ENCODE peak calls at places on chromosome 19, in seven cellular contexts. O is fibroblast of lung; U is T-helper 1 cell; C is cortex of kidney; H is RPMI7951; I is CD4-positive, alpha-beta T cell; X is PC-3. S is an unnamed sample.

GRCh38 chr19:42577016-42577415 is 17.7 kb downstream of the CEACAM8 start:
- DNase-seq in O (no peak), U (no peak), C (no peak), H (no peak), I (no peak), X (peak; percentile 10), S (no peak)

GRCh38 chr19:6216996-6217751 is 62.6 kb downstream of the MLLT1 start:
- DNase-seq in O (peak; percentile 63), U (no peak), C (no peak), H (no peak), I (no peak), X (no peak), S (no peak)

GRCh38 chr19:28652790-28653189 is 560.2 kb downstream of the UQCRFS1 start:
- DNase-seq in O (no peak), U (no peak), C (no peak), H (no peak), I (no peak), X (no peak), S (no peak)

GRCh38 chr19:51460164-51460992 is 2.1 kb upstream of the SIGLEC8 start:
- DNase-seq in O (no peak), U (no peak), C (no peak), H (no peak), I (no peak), X (peak; percentile 20), S (no peak)

GRCh38 chr19:13024958-13025653 is 29.8 kb downstream of the NFIX start:
- DNase-seq in O (peak; percentile 52), U (no peak), C (no peak), H (no peak), I (no peak), X (peak; percentile 66), S (peak; percentile 52)

GRCh38 chr19:30704716-30705115 is 332.5 kb downstream of the ZNF536 start:
- DNase-seq in O (no peak), U (no peak), C (no peak), H (no peak), I (no peak), X (no peak), S (no peak)

GRCh38 chr19:58021541-58022282 is 12.1 kb upstream of the ZSCAN1 start:
- DNase-seq in O (peak; percentile 25), U (no peak), C (no peak), H (peak; percentile 64), I (peak; percentile 7), X (no peak), S (peak; percentile 18)

GRCh38 chr19:17108453-17108784 is 32.8 kb downstream of the MYO9B start:
- DNase-seq in O (no peak), U (no peak), C (no peak), H (no peak), I (no peak), X (no peak), S (no peak)

GRCh38 chr19:33927789-33928457 is 131.3 kb downstream of the KCTD15 start:
- DNase-seq in O (no peak), U (no peak), C (no peak), H (no peak), I (no peak), X (no peak), S (no peak)

GRCh38 chr19:16252459-16253205 is 54.9 kb downstream of the AP1M1 start:
- DNase-seq in O (no peak), U (no peak), C (no peak), H (no peak), I (no peak), X (no peak), S (no peak)

GRCh38 chr19:2049741-2050348 is 1.2 kb downstream of the MKNK2 start:
- DNase-seq in O (peak; percentile 74), U (no peak), C (no peak), H (peak; percentile 74), I (peak; percentile 44), X (peak; percentile 67), S (peak; percentile 65)

GRCh38 chr19:44176590-44176989 is 11.7 kb downstream of the ZNF226 start:
- DNase-seq in O (peak; percentile 7), U (no peak), C (no peak), H (no peak), I (no peak), X (no peak), S (no peak)

GRCh38 chr19:58218899-58219298 is 9.8 kb upstream of the ZNF544 start:
- DNase-seq in O (no peak), U (no peak), C (no peak), H (peak; percentile 42), I (no peak), X (peak; percentile 40), S (no peak)

GRCh38 chr19:46495789-46496099 is at the start of gene PNMA8B:
- DNase-seq in O (peak; percentile 43), U (no peak), C (no peak), H (no peak), I (peak; percentile 18), X (no peak), S (peak; percentile 42)

GRCh38 chr19:18850560-18851375 is 19.0 kb downstream of the UPF1 start:
- DNase-seq in O (no peak), U (no peak), C (no peak), H (no peak), I (no peak), X (no peak), S (no peak)

GRCh38 chr19:47158367-47158791 is 27.7 kb downstream of the SAE1 start:
- DNase-seq in O (no peak), U (no peak), C (no peak), H (no peak), I (no peak), X (no peak), S (no peak)

GRCh38 chr19:14369399-14370168 is 11.7 kb upstream of the ADGRE5 start:
- DNase-seq in O (peak; percentile 76), U (peak; percentile 85), C (no peak), H (peak; percentile 64), I (peak; percentile 79), X (no peak), S (peak; percentile 69)

GRCh38 chr19:3360494-3361383 is 5.6 kb upstream of the NFIC start:
- DNase-seq in O (peak; percentile 51), U (peak; percentile 62), C (no peak), H (peak; percentile 34), I (peak; percentile 62), X (peak; percentile 31), S (peak; percentile 72)

GRCh38 chr19:6414033-6414643 is 10.5 kb downstream of the KHSRP start:
- DNase-seq in O (no peak), U (no peak), C (no peak), H (no peak), I (no peak), X (no peak), S (no peak)

GRCh38 chr19:29366757-29367156 is 153.8 kb upstream of the UQCRFS1 start:
- DNase-seq in O (no peak), U (no peak), C (no peak), H (no peak), I (no peak), X (no peak), S (no peak)